ENCODE peak calls at places on chromosomes 3 and 15, in seven cellular contexts. B, H, V, Z, W, M and I are unnamed samples.

GRCh38 chr3:27360113-27361078 is 8.8 kb downstream of the NEK10 start:
- DNase-seq in B (no peak), H (no peak), V (peak; percentile 44), Z (no peak), W (no peak), M (no peak), I (peak; percentile 33)

GRCh38 chr15:91694131-91694828 is 159.2 kb upstream of the SLCO3A1 start:
- DNase-seq in B (no peak), H (no peak), V (peak; percentile 23), Z (peak; percentile 84), W (no peak), M (peak; percentile 98), I (no peak)

GRCh38 chr3:101383656-101384055 is 63.3 kb upstream of the IMPG2 start:
- DNase-seq in B (peak; percentile 52), H (peak; percentile 48), V (no peak), Z (no peak), W (no peak), M (no peak), I (no peak)

GRCh38 chr15:64905119-64905831 is 6.4 kb upstream of the ANKDD1A start:
- DNase-seq in B (peak; percentile 98), H (peak; percentile 96), V (peak; percentile 60), Z (peak; percentile 99), W (peak; percentile 67), M (peak; percentile 87), I (peak; percentile 79)

GRCh38 chr15:44775923-44776322 is 39.6 kb downstream of the TRIM69 start:
- DNase-seq in B (no peak), H (no peak), V (no peak), Z (no peak), W (no peak), M (no peak), I (peak; percentile 13)

GRCh38 chr3:31629054-31629453 is 96.3 kb downstream of the STT3B start:
- DNase-seq in B (no peak), H (no peak), V (no peak), Z (no peak), W (no peak), M (no peak), I (no peak)

GRCh38 chr3:194738254-194739093 is 52.8 kb downstream of the FAM43A start:
- DNase-seq in B (no peak), H (no peak), V (peak; percentile 72), Z (no peak), W (no peak), M (no peak), I (peak; percentile 71)

GRCh38 chr3:150737874-150738679 is 24.9 kb downstream of the SIAH2 start:
- DNase-seq in B (peak; percentile 57), H (no peak), V (peak; percentile 48), Z (peak; percentile 95), W (no peak), M (peak; percentile 93), I (peak; percentile 71)

GRCh38 chr3:79154861-79155260 is 612.9 kb downstream of the ROBO1 start:
- DNase-seq in B (no peak), H (no peak), V (no peak), Z (no peak), W (peak; percentile 40), M (no peak), I (no peak)

GRCh38 chr3:67083277-67083676 is 85.2 kb downstream of the KBTBD8 start:
- DNase-seq in B (no peak), H (no peak), V (peak; percentile 62), Z (no peak), W (no peak), M (no peak), I (no peak)

GRCh38 chr3:133901083-133901482 is 5.4 kb upstream of the RAB6B start:
- DNase-seq in B (no peak), H (peak; percentile 43), V (no peak), Z (peak; percentile 30), W (no peak), M (no peak), I (no peak)

GRCh38 chr3:128423525-128424147 is 43.1 kb downstream of the DNAJB8 start:
- DNase-seq in B (no peak), H (no peak), V (no peak), Z (no peak), W (no peak), M (peak; percentile 65), I (peak; percentile 21)

GRCh38 chr3:167899090-167899489 is 163.6 kb downstream of the SERPINI1 start:
- DNase-seq in B (no peak), H (no peak), V (no peak), Z (no peak), W (no peak), M (no peak), I (no peak)

GRCh38 chr3:14324224-14324944 is 78.0 kb upstream of the SLC6A6 start:
- DNase-seq in B (no peak), H (no peak), V (peak; percentile 13), Z (peak; percentile 95), W (no peak), M (peak; percentile 92), I (peak; percentile 34)

GRCh38 chr3:181382656-181383055 is 329.1 kb upstream of the SOX2 start:
- DNase-seq in B (no peak), H (no peak), V (no peak), Z (no peak), W (no peak), M (no peak), I (no peak)

GRCh38 chr3:122929188-122929465 is 98.4 kb downstream of the SEMA5B start:
- DNase-seq in B (no peak), H (no peak), V (no peak), Z (no peak), W (no peak), M (no peak), I (no peak)

GRCh38 chr15:70815604-70816003 is 38.4 kb downstream of the LARP6 start:
- DNase-seq in B (no peak), H (no peak), V (peak; percentile 46), Z (no peak), W (no peak), M (no peak), I (no peak)

GRCh38 chr3:165642761-165643432 is 194.3 kb downstream of the BCHE start:
- DNase-seq in B (no peak), H (no peak), V (peak; percentile 98), Z (peak; percentile 11), W (no peak), M (peak; percentile 88), I (peak; percentile 97)

GRCh38 chr3:142595581-142595950 is 627 bp upstream of the PLS1 start:
- DNase-seq in B (no peak), H (no peak), V (peak; percentile 86), Z (peak; percentile 59), W (no peak), M (peak; percentile 93), I (peak; percentile 80)

GRCh38 chr15:95799286-95800187 is 531.0 kb upstream of the NR2F2 start:
- DNase-seq in B (no peak), H (no peak), V (peak; percentile 90), Z (no peak), W (no peak), M (peak; percentile 13), I (peak; percentile 89)

GRCh38 chr15:77060560-77060959 is 10.3 kb downstream of the TSPAN3 start:
- DNase-seq in B (no peak), H (no peak), V (peak; percentile 64), Z (no peak), W (no peak), M (no peak), I (no peak)

GRCh38 chr15:28107111-28107893 is 8.2 kb upstream of the OCA2 start:
- DNase-seq in B (peak; percentile 43), H (peak; percentile 74), V (no peak), Z (peak; percentile 44), W (no peak), M (no peak), I (peak; percentile 37)

GRCh38 chr3:173467501-173467900 is 70.0 kb downstream of the NLGN1 start:
- DNase-seq in B (no peak), H (no peak), V (peak; percentile 1), Z (peak; percentile 10), W (no peak), M (peak; percentile 80), I (peak; percentile 29)

GRCh38 chr3:51398595-51399310 is 7.7 kb downstream of the RBM15B start:
- DNase-seq in B (no peak), H (no peak), V (no peak), Z (no peak), W (no peak), M (no peak), I (no peak)

GRCh38 chr3:59734061-59734460 is 684.2 kb upstream of the CFAP20DC start:
- DNase-seq in B (no peak), H (no peak), V (no peak), Z (no peak), W (no peak), M (no peak), I (no peak)

GRCh38 chr15:26134812-26135211 is 271.7 kb upstream of the ATP10A start:
- DNase-seq in B (no peak), H (no peak), V (no peak), Z (peak; percentile 28), W (no peak), M (no peak), I (no peak)

GRCh38 chr3:100850721-100851120 is 141.4 kb downstream of the TFG start:
- DNase-seq in B (no peak), H (no peak), V (peak; percentile 17), Z (no peak), W (no peak), M (peak; percentile 88), I (no peak)

GRCh38 chr3:135762188-135762853 is 203.2 kb upstream of the PPP2R3A start:
- DNase-seq in B (peak; percentile 41), H (no peak), V (no peak), Z (peak; percentile 49), W (no peak), M (no peak), I (no peak)
- H3K4ac ChIP-seq in B (no peak overlapping the region), H (no peak overlapping the region), V (no peak overlapping the region), Z (no peak overlapping the region), W (no peak overlapping the region), M (no peak overlapping the region), I (no peak overlapping the region)

DNA sequence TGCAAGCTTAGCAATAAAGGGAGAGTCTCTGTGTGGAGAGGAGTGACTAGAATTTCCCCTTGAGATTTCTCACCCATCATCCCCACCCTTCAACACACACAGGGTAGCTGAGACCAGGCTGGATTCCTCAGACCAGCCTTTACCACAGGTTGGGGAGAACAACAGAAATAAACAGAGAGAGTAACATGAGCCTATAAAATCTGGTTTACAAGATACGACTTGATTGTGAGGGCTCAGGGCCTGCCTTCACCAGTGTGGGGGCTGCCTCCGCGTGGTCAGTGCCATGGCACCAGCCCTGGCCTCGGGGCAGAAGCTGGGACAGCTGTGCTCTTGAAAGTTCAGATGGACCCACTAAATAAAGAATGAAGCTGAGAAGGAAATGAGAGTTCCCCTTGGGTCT is 14.6 kb upstream of the MAGEF1 start:
- DNase-seq in B (no peak), H (no peak), V (no peak), Z (no peak), W (no peak), M (no peak), I (no peak)
- H2BK5ac ChIP-seq in B (no peak overlapping the region), H (no peak overlapping the region), V (no peak overlapping the region), Z (no peak overlapping the region), W (peak overlapping the region; percentile 20), M (peak overlapping the region; percentile 87), I (no peak overlapping the region)

DNA sequence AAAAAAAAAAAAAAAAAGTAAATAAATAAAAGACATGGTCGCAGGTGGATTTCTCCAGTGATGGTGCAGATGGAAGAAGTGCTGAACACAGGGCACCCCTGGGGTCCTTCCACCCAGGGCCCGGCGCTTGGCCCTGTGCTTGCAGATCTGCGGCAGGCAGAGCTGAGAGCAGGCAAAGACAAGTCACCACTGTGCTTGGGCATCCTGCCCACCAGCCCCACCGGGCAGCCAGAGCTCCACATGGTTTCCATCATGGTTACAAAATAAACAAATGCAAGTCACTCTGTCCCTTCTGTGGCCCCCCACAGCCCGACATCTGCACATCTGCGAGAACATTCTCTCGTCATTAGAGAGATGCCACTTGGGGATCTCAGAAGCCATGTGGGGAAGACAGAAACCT is 37.6 kb upstream of the SFMBT1 start:
- DNase-seq in B (peak; percentile 10), H (no peak), V (peak; percentile 75), Z (no peak), W (no peak), M (no peak), I (peak; percentile 39)
- H3K4ac ChIP-seq in B (no peak overlapping the region), H (no peak overlapping the region), V (no peak overlapping the region), Z (no peak overlapping the region), W (no peak overlapping the region), M (no peak overlapping the region), I (no peak overlapping the region)

GRCh38 chr15:74767167-74768098 is 14.4 kb upstream of the CSK start:
- DNase-seq in B (no peak), H (no peak), V (no peak), Z (no peak), W (no peak), M (no peak), I (no peak)
- H2BK5ac ChIP-seq in B (no peak overlapping the region), H (no peak overlapping the region), V (no peak overlapping the region), Z (no peak overlapping the region), W (no peak overlapping the region), M (no peak overlapping the region), I (no peak overlapping the region)